ENCODE peak calls at places on chromosomes 3 and 15, in six cellular contexts. One of them, this sample, is unnamed.

GRCh38 chr3:172305552-172305951 is 142.7 kb downstream of the GHSR start:
- DNase-seq in suprapubic skin: no peak
- DNase-seq in breast epithelium: no peak
- DNase-seq in uterus: no peak
- DNase-seq in IMR-90: peak
- DNase-seq in H1: no peak
- DNase-seq in this sample: peak

GRCh38 chr3:123370819-123371218 is 78.1 kb downstream of the ADCY5 start:
- DNase-seq in H1: no peak
- DNase-seq in uterus: no peak
- DNase-seq in breast epithelium: no peak
- DNase-seq in IMR-90: no peak
- DNase-seq in suprapubic skin: no peak
- DNase-seq in this sample: no peak

GRCh38 chr15:96303503-96304054 is 26.9 kb upstream of the NR2F2 start:
- DNase-seq in breast epithelium: no peak
- DNase-seq in IMR-90: no peak
- DNase-seq in uterus: no peak
- DNase-seq in suprapubic skin: no peak
- DNase-seq in H1: no peak
- DNase-seq in this sample: no peak

GRCh38 chr15:79629687-79630086 is 197.6 kb downstream of the MINAR1 start:
- DNase-seq in uterus: no peak
- DNase-seq in breast epithelium: no peak
- DNase-seq in H1: no peak
- DNase-seq in IMR-90: peak
- DNase-seq in suprapubic skin: no peak
- DNase-seq in this sample: no peak

GRCh38 chr3:76859596-76859995 is 180.3 kb upstream of the ROBO2 start:
- DNase-seq in H1: no peak
- DNase-seq in breast epithelium: no peak
- DNase-seq in uterus: no peak
- DNase-seq in suprapubic skin: no peak
- DNase-seq in IMR-90: peak
- DNase-seq in this sample: no peak

GRCh38 chr3:162998205-162998604 is 1501.6 kb downstream of the OTOL1 start:
- DNase-seq in suprapubic skin: no peak
- DNase-seq in breast epithelium: no peak
- DNase-seq in IMR-90: no peak
- DNase-seq in H1: no peak
- DNase-seq in uterus: no peak
- DNase-seq in this sample: no peak

GRCh38 chr15:90376789-90377188 is 11.3 kb upstream of the IQGAP1 start:
- DNase-seq in IMR-90: no peak
- DNase-seq in uterus: no peak
- DNase-seq in suprapubic skin: no peak
- DNase-seq in breast epithelium: no peak
- DNase-seq in H1: no peak
- DNase-seq in this sample: peak

GRCh38 chr3:195708066-195708465 is 12.7 kb upstream of the MUC20 start:
- DNase-seq in IMR-90: no peak
- DNase-seq in suprapubic skin: no peak
- DNase-seq in H1: no peak
- DNase-seq in uterus: no peak
- DNase-seq in breast epithelium: no peak
- DNase-seq in this sample: no peak

GRCh38 chr3:139292192-139292591 is 51.6 kb upstream of the MRPS22 start:
- DNase-seq in H1: no peak
- DNase-seq in suprapubic skin: no peak
- DNase-seq in uterus: no peak
- DNase-seq in IMR-90: no peak
- DNase-seq in breast epithelium: no peak
- DNase-seq in this sample: no peak

GRCh38 chr15:87848012-87848411 is 408.5 kb downstream of the NTRK3 start:
- DNase-seq in IMR-90: no peak
- DNase-seq in suprapubic skin: no peak
- DNase-seq in uterus: no peak
- DNase-seq in breast epithelium: no peak
- DNase-seq in H1: no peak
- DNase-seq in this sample: no peak

GRCh38 chr15:69760263-69760855 is 307.7 kb downstream of the RPLP1 start:
- DNase-seq in suprapubic skin: no peak
- DNase-seq in breast epithelium: no peak
- DNase-seq in uterus: no peak
- DNase-seq in IMR-90: peak
- DNase-seq in H1: no peak
- DNase-seq in this sample: no peak

GRCh38 chr15:36361351-36361870 is 218.0 kb upstream of the CDIN1 start:
- DNase-seq in uterus: no peak
- DNase-seq in H1: no peak
- DNase-seq in breast epithelium: no peak
- DNase-seq in suprapubic skin: no peak
- DNase-seq in IMR-90: peak
- DNase-seq in this sample: no peak

GRCh38 chr3:115127208-115127607 is 19.9 kb downstream of the ZBTB20 start:
- DNase-seq in H1: no peak
- DNase-seq in breast epithelium: no peak
- DNase-seq in suprapubic skin: no peak
- DNase-seq in IMR-90: no peak
- DNase-seq in uterus: no peak
- DNase-seq in this sample: no peak

GRCh38 chr15:55741592-55742497 is 1.1 kb downstream of the PRTG start:
- DNase-seq in suprapubic skin: no peak
- DNase-seq in IMR-90: no peak
- DNase-seq in uterus: no peak
- DNase-seq in breast epithelium: no peak
- DNase-seq in H1: peak
- DNase-seq in this sample: no peak

GRCh38 chr3:160482796-160483195 is 33.2 kb upstream of the TRIM59 start:
- DNase-seq in uterus: no peak
- DNase-seq in breast epithelium: no peak
- DNase-seq in suprapubic skin: no peak
- DNase-seq in H1: no peak
- DNase-seq in IMR-90: no peak
- DNase-seq in this sample: no peak

GRCh38 chr3:188197388-188197847 is 43.5 kb downstream of the LPP start:
- DNase-seq in H1: no peak
- DNase-seq in breast epithelium: no peak
- DNase-seq in suprapubic skin: no peak
- DNase-seq in uterus: peak
- DNase-seq in IMR-90: no peak
- DNase-seq in this sample: no peak

GRCh38 chr3:48472673-48472922 is 26.1 kb downstream of the ATRIP start:
- DNase-seq in suprapubic skin: no peak
- DNase-seq in IMR-90: no peak
- DNase-seq in uterus: no peak
- DNase-seq in breast epithelium: no peak
- DNase-seq in H1: no peak
- DNase-seq in this sample: no peak

GRCh38 chr15:64596701-64597468 is 136.5 kb downstream of the ZNF609 start:
- DNase-seq in breast epithelium: no peak
- DNase-seq in uterus: peak
- DNase-seq in IMR-90: peak
- DNase-seq in H1: no peak
- DNase-seq in suprapubic skin: no peak
- DNase-seq in this sample: no peak

GRCh38 chr3:115272036-115272824 is 125.1 kb upstream of the ZBTB20 start:
- DNase-seq in uterus: no peak
- DNase-seq in H1: no peak
- DNase-seq in suprapubic skin: no peak
- DNase-seq in breast epithelium: no peak
- DNase-seq in IMR-90: peak
- DNase-seq in this sample: no peak

GRCh38 chr3:174858353-174858752 is 781 bp upstream of the NAALADL2 start:
- DNase-seq in H1: no peak
- DNase-seq in breast epithelium: no peak
- DNase-seq in uterus: no peak
- DNase-seq in suprapubic skin: no peak
- DNase-seq in IMR-90: no peak
- DNase-seq in this sample: no peak

GRCh38 chr15:22944651-22945050 is 35.5 kb downstream of the CYFIP1 start:
- DNase-seq in breast epithelium: peak
- DNase-seq in uterus: no peak
- DNase-seq in suprapubic skin: no peak
- DNase-seq in IMR-90: no peak
- DNase-seq in H1: no peak
- DNase-seq in this sample: peak

GRCh38 chr3:149593416-149594160 is 64.2 kb downstream of the WWTR1 start:
- DNase-seq in breast epithelium: no peak
- DNase-seq in IMR-90: no peak
- DNase-seq in uterus: no peak
- DNase-seq in suprapubic skin: no peak
- DNase-seq in H1: no peak
- DNase-seq in this sample: no peak
- H3K4me3 ChIP-seq in breast epithelium: no peak
- H3K4me3 ChIP-seq in IMR-90: no peak
- H3K4me3 ChIP-seq in uterus: no peak
- H3K4me3 ChIP-seq in suprapubic skin: no peak
- H3K4me3 ChIP-seq in H1: no peak
- H3K4me3 ChIP-seq in this sample: no peak

DNA sequence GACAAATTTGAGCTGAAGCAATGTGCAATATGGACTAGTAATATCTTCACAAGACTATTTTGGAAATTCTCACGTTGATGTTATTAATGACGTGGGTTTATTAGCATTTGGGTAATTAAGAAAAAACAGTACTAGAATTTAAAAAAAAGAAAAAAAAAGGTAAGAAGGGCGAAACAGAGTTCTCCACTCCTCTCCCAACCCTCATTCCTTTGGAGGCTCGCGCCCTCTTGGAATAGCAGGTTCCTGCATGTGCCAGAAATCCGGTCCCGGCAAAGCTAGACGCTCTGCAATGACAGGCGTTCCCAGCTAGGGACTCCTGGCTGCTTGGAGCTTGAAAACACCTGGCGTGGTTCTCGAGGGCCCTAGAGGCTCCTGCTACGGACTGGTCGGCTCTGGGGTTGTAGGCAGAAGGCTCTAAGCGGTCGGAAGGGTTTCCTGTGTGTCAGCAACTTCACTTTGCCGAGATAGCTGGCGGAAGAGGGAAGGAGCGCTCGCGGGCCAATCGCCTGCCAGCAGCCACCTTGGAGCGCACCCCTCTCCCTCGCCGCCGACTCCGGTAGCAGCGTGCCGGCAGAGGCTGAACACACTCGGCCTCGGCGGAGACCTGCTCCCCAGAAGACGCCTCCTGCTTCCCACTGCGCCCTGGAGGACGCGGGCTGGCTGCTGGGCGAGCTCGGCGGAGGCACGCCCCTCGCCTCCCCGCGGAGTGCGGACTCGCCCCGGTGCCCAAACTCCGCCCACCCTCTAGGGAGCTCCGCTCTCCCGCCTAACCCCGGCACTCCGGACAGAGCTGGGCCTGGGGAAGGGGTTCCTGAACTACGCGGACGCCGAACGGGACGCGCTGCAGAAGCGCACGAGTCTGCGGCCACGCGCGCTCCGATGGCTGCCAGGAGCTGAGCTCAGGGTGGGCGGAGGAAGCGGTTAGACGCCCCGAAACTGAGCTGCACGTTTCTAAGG is at the start of gene P2RY1:
- DNase-seq in suprapubic skin: peak
- DNase-seq in uterus: peak
- DNase-seq in breast epithelium: no peak
- DNase-seq in H1: peak
- DNase-seq in IMR-90: peak
- DNase-seq in this sample: peak
- TF ChIP-seq POLR2A in suprapubic skin: no peak
- TF ChIP-seq POLR2A in uterus: no peak
- TF ChIP-seq POLR2A in breast epithelium: no peak
- TF ChIP-seq POLR2A in H1: peak
- TF ChIP-seq POLR2A in IMR-90: no peak
- TF ChIP-seq POLR2A in this sample: peak

DNA sequence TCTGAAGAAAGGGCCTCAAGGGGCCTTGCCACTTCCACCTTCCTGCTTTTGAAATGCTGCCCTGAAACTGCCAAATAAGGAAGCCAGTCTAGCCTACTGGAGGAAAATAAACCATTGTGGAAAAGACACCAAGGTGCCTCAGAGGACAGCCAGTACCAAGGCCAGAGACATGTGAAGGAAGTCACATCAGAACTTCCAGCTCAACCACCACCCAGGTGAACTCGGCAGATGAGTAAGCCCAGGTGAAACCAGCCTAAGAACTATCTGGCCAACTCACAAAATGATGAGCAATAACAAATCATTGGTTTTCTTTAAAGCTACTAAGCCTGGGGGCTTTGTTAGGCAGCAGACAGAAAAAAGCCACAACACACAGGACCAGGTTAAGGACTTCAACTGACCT is 103.0 kb downstream of the MAGI1 start:
- DNase-seq in breast epithelium: no peak
- DNase-seq in uterus: no peak
- DNase-seq in suprapubic skin: no peak
- DNase-seq in IMR-90: no peak
- DNase-seq in H1: no peak
- DNase-seq in this sample: no peak
- H3K4me3 ChIP-seq in breast epithelium: no peak
- H3K4me3 ChIP-seq in uterus: no peak
- H3K4me3 ChIP-seq in suprapubic skin: no peak
- H3K4me3 ChIP-seq in IMR-90: no peak
- H3K4me3 ChIP-seq in H1: no peak
- H3K4me3 ChIP-seq in this sample: no peak

DNA sequence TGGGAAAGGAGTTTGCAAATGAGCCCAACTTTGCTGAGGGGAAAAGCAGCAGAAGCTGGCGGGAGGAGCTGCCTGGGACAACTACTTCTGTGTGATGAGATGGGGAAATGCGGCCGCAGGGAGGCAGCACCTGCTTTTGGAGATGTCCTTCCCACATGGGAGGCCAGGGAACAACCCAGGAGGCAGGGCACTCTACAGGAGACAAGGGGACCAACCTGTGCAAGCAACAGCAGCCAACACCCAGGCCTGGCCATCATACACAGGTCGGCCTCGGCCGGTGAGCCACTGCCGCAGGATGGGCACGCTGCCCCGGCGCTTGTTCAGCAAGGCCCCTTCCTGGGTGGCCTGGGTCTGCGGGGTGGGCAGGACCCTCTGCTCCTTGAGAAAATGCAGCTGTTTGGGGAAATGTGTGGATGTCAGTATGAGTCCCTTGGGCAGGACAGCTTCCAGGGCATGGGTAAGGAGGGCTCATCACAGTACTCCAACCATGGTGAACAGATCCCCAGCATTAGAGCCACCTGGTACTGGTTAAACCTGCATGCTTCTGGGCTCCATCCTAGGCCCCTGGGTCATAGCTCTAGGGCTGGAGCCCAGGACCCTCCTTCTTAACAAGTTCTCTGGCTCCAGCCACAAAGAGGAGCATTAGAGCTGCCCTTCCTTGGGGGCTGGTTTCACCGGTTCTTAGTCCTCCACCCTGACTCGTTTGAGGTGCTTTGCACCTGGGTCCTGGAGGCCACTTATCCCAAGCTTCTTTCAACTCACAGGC is 11.6 kb downstream of the EPB42 start:
- DNase-seq in suprapubic skin: peak
- DNase-seq in uterus: no peak
- DNase-seq in IMR-90: no peak
- DNase-seq in breast epithelium: no peak
- DNase-seq in H1: no peak
- DNase-seq in this sample: no peak
- TF ChIP-seq POLR2A in suprapubic skin: no peak
- TF ChIP-seq POLR2A in uterus: no peak
- TF ChIP-seq POLR2A in IMR-90: no peak
- TF ChIP-seq POLR2A in breast epithelium: no peak
- TF ChIP-seq POLR2A in H1: no peak
- TF ChIP-seq POLR2A in this sample: no peak

GRCh38 chr3:177306252-177306651 is 109.0 kb upstream of the TBL1XR1 start:
- DNase-seq in suprapubic skin: no peak
- DNase-seq in breast epithelium: no peak
- DNase-seq in H1: no peak
- DNase-seq in uterus: no peak
- DNase-seq in IMR-90: peak
- DNase-seq in this sample: no peak
- H3K4me3 ChIP-seq in suprapubic skin: no peak
- H3K4me3 ChIP-seq in breast epithelium: no peak
- H3K4me3 ChIP-seq in H1: no peak
- H3K4me3 ChIP-seq in uterus: no peak
- H3K4me3 ChIP-seq in IMR-90: no peak
- H3K4me3 ChIP-seq in this sample: no peak